ENCODE peak calls at places on chromosomes 7 and 10, in five cellular contexts. L, Y, S, D and G are unnamed samples.
A peak's percentile ranks its signal among the peaks of the same experiment; 100 is the strongest.

GRCh38 chr10:45464958-45465567 is 91.0 kb downstream of the ALOX5 start:
- DNase-seq in L (peak; percentile 82), Y (peak; percentile 75), S (no peak), D (peak; percentile 80), G (peak; percentile 77)

GRCh38 chr7:95886501-95887090 is 114.2 kb downstream of the DYNC1I1 start:
- DNase-seq in L (no peak), Y (peak; percentile 3), S (no peak), D (no peak), G (peak; percentile 44)

GRCh38 chr10:11782793-11783557 is 40.2 kb upstream of the PROSER2 start:
- DNase-seq in L (no peak), Y (peak; percentile 72), S (no peak), D (no peak), G (peak; percentile 77)

GRCh38 chr7:88169717-88170320 is 50.0 kb downstream of the SRI start:
- DNase-seq in L (no peak), Y (peak; percentile 4), S (no peak), D (no peak), G (peak; percentile 36)

GRCh38 chr7:143362126-143362961 is at the start of gene FAM131B:
- DNase-seq in L (no peak), Y (no peak), S (no peak), D (no peak), G (no peak)

GRCh38 chr7:123846217-123846891 is 1.4 kb downstream of the HYAL4 start:
- DNase-seq in L (no peak), Y (no peak), S (no peak), D (no peak), G (peak; percentile 71)

GRCh38 chr10:93751832-93752231 is 5.9 kb upstream of the LGI1 start:
- DNase-seq in L (no peak), Y (peak; percentile 61), S (no peak), D (peak; percentile 40), G (peak; percentile 36)

GRCh38 chr7:29292886-29293658 is 98.5 kb downstream of the CHN2 start:
- DNase-seq in L (no peak), Y (no peak), S (no peak), D (no peak), G (no peak)

GRCh38 chr7:107322015-107322414 is 147.8 kb upstream of the GPR22 start:
- DNase-seq in L (no peak), Y (no peak), S (no peak), D (no peak), G (no peak)

GRCh38 chr10:3666525-3667302 is 118.3 kb downstream of the KLF6 start:
- DNase-seq in L (peak; percentile 63), Y (no peak), S (no peak), D (no peak), G (no peak)

GRCh38 chr7:137591444-137591843 is 247.9 kb upstream of the PTN start:
- DNase-seq in L (no peak), Y (no peak), S (no peak), D (no peak), G (peak; percentile 80)

GRCh38 chr10:17227367-17228080 is 517 bp upstream of the VIM start:
- DNase-seq in L (no peak), Y (no peak), S (no peak), D (no peak), G (peak; percentile 64)

GRCh38 chr10:50373821-50374501 is 122.6 kb upstream of the ASAH2 start:
- DNase-seq in L (no peak), Y (no peak), S (no peak), D (no peak), G (peak; percentile 32)

GRCh38 chr7:107718456-107719193 is 25.3 kb upstream of the CBLL1 start:
- DNase-seq in L (no peak), Y (no peak), S (no peak), D (no peak), G (no peak)

GRCh38 chr10:86366033-86366901 is at the start of gene GRID1:
- DNase-seq in L (no peak), Y (no peak), S (peak; percentile 68), D (peak; percentile 80), G (no peak)

GRCh38 chr10:121481222-121481621 is 117.0 kb downstream of the FGFR2 start:
- DNase-seq in L (no peak), Y (no peak), S (no peak), D (no peak), G (no peak)

GRCh38 chr7:148442933-148443332 is 147.6 kb upstream of the C7orf33 start:
- DNase-seq in L (no peak), Y (no peak), S (no peak), D (no peak), G (no peak)

GRCh38 chr10:75922435-75922834 is 491.0 kb downstream of the LRMDA start:
- DNase-seq in L (no peak), Y (no peak), S (no peak), D (no peak), G (peak; percentile 8)

GRCh38 chr10:75929630-75930161 is 498.3 kb downstream of the LRMDA start:
- DNase-seq in L (no peak), Y (no peak), S (no peak), D (no peak), G (no peak)

GRCh38 chr10:75925999-75926398 is 494.6 kb downstream of the LRMDA start:
- DNase-seq in L (no peak), Y (no peak), S (no peak), D (no peak), G (no peak)

GRCh38 chr10:75924309-75924920 is 493.0 kb downstream of the LRMDA start:
- DNase-seq in L (no peak), Y (no peak), S (no peak), D (no peak), G (no peak)

GRCh38 chr10:75926763-75927162 is 495.3 kb downstream of the LRMDA start:
- DNase-seq in L (no peak), Y (no peak), S (no peak), D (peak; percentile 34), G (no peak)
- TF ChIP-seq CTCF in L (no peak), Y (no peak), S (no peak), D (peak; percentile 59), G (no peak)

GRCh38 chr7:34761627-34762026 is 103.6 kb downstream of the NPSR1 start:
- DNase-seq in L (no peak), Y (no peak), S (no peak), D (no peak), G (peak; percentile 18)

GRCh38 chr7:34760271-34760670 is 102.3 kb downstream of the NPSR1 start:
- DNase-seq in L (no peak), Y (no peak), S (no peak), D (no peak), G (no peak)

GRCh38 chr7:34757570-34758110 is 99.6 kb downstream of the NPSR1 start:
- DNase-seq in L (no peak), Y (no peak), S (no peak), D (no peak), G (no peak)

GRCh38 chr7:34758111-34758601 is 100.1 kb downstream of the NPSR1 start:
- DNase-seq in L (no peak), Y (no peak), S (no peak), D (no peak), G (no peak)

DNA sequence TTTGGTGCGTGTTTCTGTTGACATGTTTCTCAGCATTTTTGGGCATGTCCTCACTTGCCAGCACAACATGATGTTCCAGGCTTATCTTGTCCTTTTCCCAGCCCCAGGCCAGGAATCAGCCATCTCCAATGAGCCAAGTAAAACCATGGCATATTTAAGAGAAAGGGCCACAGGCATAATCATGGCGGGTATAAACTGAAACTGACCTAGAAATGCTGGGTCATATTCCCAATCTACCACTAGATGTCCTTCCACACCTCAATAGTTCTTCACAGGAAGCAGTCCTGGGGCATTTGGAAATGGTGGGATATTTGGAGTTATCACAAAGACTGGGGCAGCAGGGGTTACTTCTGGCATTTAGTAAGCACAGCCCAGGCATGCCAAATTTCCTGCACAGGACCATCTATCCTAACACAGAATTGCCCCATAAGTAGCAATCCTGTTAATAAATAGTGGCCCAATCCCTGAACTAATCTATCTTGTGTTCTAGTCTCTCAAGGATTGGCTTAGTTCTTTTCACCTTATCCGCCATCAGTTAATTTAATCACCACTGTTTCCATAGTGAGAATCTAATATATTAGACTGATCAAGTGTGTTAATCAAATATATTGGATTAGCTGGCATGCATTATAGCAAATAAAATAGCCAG is 101.6 kb downstream of the NPSR1 start:
- DNase-seq in L (no peak), Y (peak; percentile 26), S (no peak), D (peak; percentile 20), G (peak; percentile 64)
- TF ChIP-seq CTCF in L (peak; percentile 39), Y (peak; percentile 63), S (no peak), D (peak; percentile 87), G (peak; percentile 75)

DNA sequence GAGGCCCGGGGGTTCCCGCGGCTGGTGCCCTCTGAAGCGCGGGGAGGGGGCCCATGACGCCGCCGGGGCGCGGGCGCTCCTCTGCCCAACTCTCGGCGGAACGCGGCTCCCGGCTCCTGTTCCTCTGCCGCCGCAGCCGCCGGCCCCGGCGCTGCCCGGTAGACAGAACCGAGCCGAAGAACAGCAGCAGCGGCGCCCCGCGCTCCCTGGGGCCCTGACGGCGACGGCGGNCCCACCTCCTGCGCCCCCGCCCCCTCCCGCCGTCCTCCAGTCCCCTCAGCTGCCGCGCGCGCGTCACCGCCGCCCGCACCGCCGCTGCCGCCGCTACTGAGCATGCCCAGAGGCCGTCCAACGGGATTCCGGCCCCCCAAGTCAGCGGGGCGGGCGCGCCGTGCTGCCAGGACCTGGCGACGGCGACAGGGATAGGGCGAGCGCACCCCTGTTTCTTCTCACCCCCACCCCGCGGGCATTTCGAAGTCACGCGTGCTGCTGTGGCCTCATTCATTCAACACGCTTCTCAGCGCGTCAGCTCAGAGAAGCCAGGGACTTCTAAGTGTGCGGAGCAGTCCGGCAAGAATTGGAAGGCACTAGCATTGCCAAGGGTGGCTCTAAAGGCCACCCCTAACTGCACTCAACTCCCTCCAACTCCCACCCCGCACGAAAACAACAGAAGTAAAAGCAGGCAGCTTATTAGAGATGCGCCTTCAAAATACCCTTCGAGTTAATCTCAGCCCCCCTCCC is at the start of gene IPMK:
- DNase-seq in L (peak; percentile 98), Y (peak; percentile 66), S (peak; percentile 96), D (peak; percentile 95), G (peak; percentile 95)
- TF ChIP-seq CTCF in L (no peak), Y (no peak), S (no peak), D (no peak), G (no peak)

DNA sequence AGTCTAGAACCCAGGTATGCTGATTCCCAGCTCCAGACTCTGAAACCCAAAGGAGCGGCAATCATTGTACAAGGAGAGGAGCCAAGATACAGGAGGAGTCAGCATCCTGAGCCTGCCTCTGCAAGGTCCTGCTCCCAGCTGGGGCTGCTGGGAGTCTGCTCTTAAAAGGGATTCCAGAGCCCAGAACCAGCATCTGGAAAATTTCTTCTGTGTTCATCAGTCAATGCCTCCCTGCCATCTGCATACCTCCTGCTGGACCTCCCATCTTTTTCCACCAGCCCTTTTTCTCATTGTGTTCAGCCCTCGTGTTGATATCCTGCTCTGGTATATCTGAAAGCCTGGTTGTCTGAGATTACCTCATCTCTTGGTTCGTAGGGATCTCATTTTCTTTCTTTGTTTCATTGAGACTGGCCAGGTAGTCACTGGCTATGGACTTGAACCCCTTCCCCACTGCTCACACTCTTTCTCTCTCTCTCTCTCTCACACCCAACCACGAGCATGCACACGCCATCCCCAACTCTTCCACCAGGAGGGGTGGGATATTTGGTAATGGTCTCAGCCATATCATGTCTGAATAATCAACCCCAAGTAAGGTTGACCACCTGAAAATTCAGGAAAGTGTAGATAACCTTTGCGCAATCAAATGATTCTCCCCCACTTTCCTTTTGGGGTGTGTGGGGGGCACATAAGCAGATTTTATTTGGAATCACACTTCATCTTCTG is 608.8 kb downstream of the LRMDA start:
- DNase-seq in L (no peak), Y (no peak), S (no peak), D (no peak), G (no peak)
- TF ChIP-seq CTCF in L (no peak), Y (no peak), S (no peak), D (peak; percentile 42), G (peak; percentile 16)

GRCh38 chr10:56632537-56632936 is 271.5 kb upstream of the ZWINT start:
- DNase-seq in L (no peak), Y (no peak), S (no peak), D (no peak), G (no peak)
- TF ChIP-seq CTCF in L (no peak), Y (no peak), S (no peak), D (no peak), G (no peak)

GRCh38 chr7:119959811-119960210 is 313.2 kb upstream of the KCND2 start:
- DNase-seq in L (no peak), Y (no peak), S (no peak), D (no peak), G (peak; percentile 86)
- TF ChIP-seq CTCF in L (no peak), Y (no peak), S (no peak), D (no peak), G (no peak)